ENCODE peak calls at places on chromosomes 5 and 9, in six cellular contexts. P is retina; B is CD4-positive, CD25-positive, alpha-beta regulatory T cell; I is ACHN; M is T-helper 17 cell; L is stimulated activated CD8-positive, alpha-beta memory T cell treated with anti-CD3 and anti-CD28 coated beads, Interleukin-15, amount 100 ng/mL, for 4 hours. Q is an unnamed sample.

GRCh38 chr9:78860806-78861475 is 564.0 kb downstream of the PSAT1 start:
- DNase-seq in M (no peak), L (no peak), B (no peak), P (no peak), I (no peak), Q (no peak)

GRCh38 chr5:20157089-20157488 is 169.1 kb upstream of the CDH18 start:
- DNase-seq in P (no peak), M (no peak), L (no peak), B (no peak), I (no peak), Q (no peak)

GRCh38 chr5:171845857-171846785 is 60.5 kb downstream of the SMIM23 start:
- DNase-seq in M (no peak), L (no peak), I (no peak), P (peak), B (no peak), Q (no peak)

GRCh38 chr5:26660116-26660515 is 378.3 kb downstream of the CDH9 start:
- DNase-seq in L (no peak), I (no peak), M (no peak), P (no peak), B (no peak), Q (no peak)

GRCh38 chr5:65481171-65481575 is 547 bp downstream of the ADAMTS6 start:
- DNase-seq in B (no peak), M (no peak), P (no peak), I (peak), L (no peak), Q (no peak)

GRCh38 chr9:130288393-130288792 is 22.8 kb downstream of the HMCN2 start:
- DNase-seq in M (no peak), P (no peak), B (no peak), I (no peak), L (no peak), Q (no peak)

GRCh38 chr5:171953860-171954701 is 52.4 kb downstream of the FBXW11 start:
- DNase-seq in B (no peak), I (peak), L (no peak), M (no peak), P (no peak), Q (peak)

GRCh38 chr5:79990205-79990597 is 861 bp downstream of the MTX3 start:
- DNase-seq in M (no peak), P (no peak), I (no peak), B (peak), L (no peak), Q (no peak)

GRCh38 chr5:89047591-89047990 is 164.6 kb upstream of the MEF2C start:
- DNase-seq in P (no peak), I (no peak), B (no peak), M (no peak), L (no peak), Q (no peak)

GRCh38 chr9:70080481-70081119 is 37.0 kb downstream of the MAMDC2 start:
- DNase-seq in I (no peak), L (no peak), B (no peak), M (no peak), P (peak), Q (no peak)

GRCh38 chr9:138061631-138062030 is 184.0 kb downstream of the CACNA1B start:
- DNase-seq in P (no peak), M (no peak), I (no peak), B (no peak), L (no peak), Q (no peak)

GRCh38 chr9:93575706-93576295 is 583 bp upstream of the PHF2 start:
- DNase-seq in P (peak), L (peak), I (peak), M (peak), B (peak), Q (no peak)

GRCh38 chr9:128382261-128382660 is 11.1 kb downstream of the URM1 start:
- DNase-seq in I (no peak), P (no peak), L (no peak), M (no peak), B (no peak), Q (no peak)

GRCh38 chr9:124590886-124591641 is 83.9 kb upstream of the NR5A1 start:
- DNase-seq in I (no peak), P (no peak), M (no peak), B (no peak), L (no peak), Q (no peak)

GRCh38 chr5:95842955-95843544 is 20.5 kb upstream of the GLRX start:
- DNase-seq in L (peak), B (peak), P (no peak), M (peak), I (peak), Q (peak)

GRCh38 chr5:10533218-10533617 is 30.7 kb upstream of the ANKRD33B start:
- DNase-seq in M (no peak), P (no peak), I (no peak), B (no peak), L (no peak), Q (no peak)

GRCh38 chr9:117704024-117704575 is at the start of gene TLR4:
- DNase-seq in I (peak), M (no peak), L (no peak), B (peak), P (peak), Q (peak)

GRCh38 chr9:7762600-7762999 is 37.0 kb downstream of the DMAC1 start:
- DNase-seq in I (no peak), L (no peak), B (no peak), M (no peak), P (no peak), Q (no peak)

GRCh38 chr5:156208271-156208670 is 118.7 kb upstream of the SGCD start:
- DNase-seq in P (no peak), B (peak), L (no peak), I (peak), M (no peak), Q (no peak)

GRCh38 chr5:581941-582340 is 30.2 kb upstream of the CEP72 start:
- DNase-seq in B (no peak), P (no peak), L (no peak), I (no peak), M (no peak), Q (no peak)

GRCh38 chr5:14806452-14806851 is 65.1 kb downstream of the ANKH start:
- DNase-seq in L (no peak), I (no peak), M (no peak), P (no peak), B (no peak), Q (no peak)

GRCh38 chr5:116025831-116026230 is 6.4 kb upstream of the ARL14EPL start:
- DNase-seq in M (no peak), B (no peak), L (no peak), P (no peak), I (no peak), Q (no peak)

GRCh38 chr9:96082516-96083232 is 207.2 kb downstream of the ERCC6L2 start:
- DNase-seq in P (no peak), L (no peak), M (no peak), I (no peak), B (no peak), Q (no peak)

GRCh38 chr9:91419222-91420191 is 4.1 kb downstream of the NFIL3 start:
- DNase-seq in P (no peak), L (no peak), I (peak), B (no peak), M (no peak), Q (peak)

GRCh38 chr5:69368458-69369368 is 607 bp downstream of the AK6 start:
- DNase-seq in I (no peak), B (peak), P (no peak), M (no peak), L (peak), Q (peak)

GRCh38 chr5:32805966-32806626 is 95.0 kb downstream of the NPR3 start:
- DNase-seq in L (no peak), B (no peak), P (no peak), M (no peak), I (no peak), Q (no peak)

GRCh38 chr9:33800886-33801285 is 5.5 kb downstream of the PRSS3 start:
- DNase-seq in L (no peak), I (no peak), B (no peak), M (no peak), P (no peak), Q (no peak)

GRCh38 chr5:85500869-85501268 is 1116.2 kb upstream of the EDIL3 start:
- DNase-seq in L (no peak), I (no peak), P (no peak), B (no peak), M (no peak), Q (no peak)

GRCh38 chr9:26856413-26857032 is 36.1 kb downstream of the CAAP1 start:
- DNase-seq in L (no peak), B (peak), M (no peak), I (peak), P (peak), Q (peak)

GRCh38 chr5:126056362-126056761 is 366.8 kb upstream of the GRAMD2B start:
- DNase-seq in L (no peak), P (no peak), I (no peak), M (no peak), B (no peak), Q (no peak)

GRCh38 chr5:1547236-1547635 is 23.5 kb upstream of the LPCAT1 start:
- DNase-seq in M (no peak), P (no peak), B (no peak), L (no peak), I (no peak), Q (no peak)

GRCh38 chr5:68287976-68288755 is 72.6 kb downstream of the PIK3R1 start:
- DNase-seq in B (peak), I (peak), M (peak), P (peak), L (peak), Q (peak)

GRCh38 chr5:158510479-158510878 is 589.2 kb downstream of the EBF1 start:
- DNase-seq in I (no peak), L (no peak), M (no peak), P (no peak), B (no peak), Q (no peak)

GRCh38 chr9:114448706-114449105 is 56.6 kb downstream of the WHRN start:
- DNase-seq in L (no peak), M (no peak), I (peak), P (no peak), B (no peak), Q (no peak)

GRCh38 chr9:130327070-130327780 is 61.7 kb downstream of the HMCN2 start:
- DNase-seq in P (no peak), M (no peak), L (no peak), B (no peak), I (peak), Q (no peak)

GRCh38 chr9:113520109-113520642 is 56.6 kb downstream of the RGS3 start:
- DNase-seq in M (peak), I (peak), B (peak), L (no peak), P (no peak), Q (peak)

GRCh38 chr5:130549884-130550552 is 615.0 kb downstream of the HINT1 start:
- DNase-seq in B (no peak), M (no peak), I (peak), P (no peak), L (no peak), Q (peak)